ENCODE peak calls at places on chromosomes 1 and 21, in four cellular contexts. E is fibroblast of lung, X is mammary epithelial cell, L is HCT116. V is an unnamed sample.

GRCh38 chr1:940121-941026 is 16.7 kb downstream of the SAMD11 start:
- DNase-seq in E (peak; percentile 77), X (no peak), L (no peak), V (peak; percentile 99)

GRCh38 chr21:45047257-45047656 is 27.1 kb upstream of the ADARB1 start:
- DNase-seq in E (no peak), X (no peak), L (no peak), V (no peak)

GRCh38 chr1:169115891-169116585 is 9.5 kb downstream of the ATP1B1 start:
- DNase-seq in E (peak; percentile 70), X (peak; percentile 90), L (no peak), V (no peak)

GRCh38 chr1:158021721-158022120 is 28.3 kb downstream of the KIRREL1 start:
- DNase-seq in E (no peak), X (no peak), L (no peak), V (no peak)

GRCh38 chr1:178599745-178600144 is 86.8 kb downstream of the TEX35 start:
- DNase-seq in E (no peak), X (no peak), L (no peak), V (no peak)

GRCh38 chr21:38955495-38955894 is 149.8 kb downstream of the ETS2 start:
- DNase-seq in E (peak; percentile 75), X (peak; percentile 87), L (no peak), V (no peak)

GRCh38 chr1:205441716-205442050 is 14.2 kb downstream of the BLACAT1 start:
- DNase-seq in E (no peak), X (no peak), L (no peak), V (peak; percentile 47)

GRCh38 chr1:175887981-175888428 is 144.6 kb upstream of the TNR start:
- DNase-seq in E (peak; percentile 17), X (peak; percentile 11), L (peak; percentile 21), V (peak; percentile 96)

GRCh38 chr1:9696793-9697192 is 45.3 kb downstream of the PIK3CD start:
- DNase-seq in E (no peak), X (no peak), L (no peak), V (no peak)

GRCh38 chr1:17119744-17120482 is 662 bp upstream of the PADI2 start:
- DNase-seq in E (no peak), X (no peak), L (no peak), V (peak; percentile 87)

GRCh38 chr1:227901906-227902640 is 45.7 kb downstream of the WNT9A start:
- DNase-seq in E (peak; percentile 45), X (peak; percentile 47), L (peak; percentile 37), V (no peak)

GRCh38 chr1:151003175-151003574 is 3.5 kb downstream of the MINDY1 start:
- DNase-seq in E (no peak), X (no peak), L (no peak), V (no peak)

GRCh38 chr1:23592209-23592905 is 33.1 kb upstream of the ID3 start:
- DNase-seq in E (no peak), X (peak; percentile 86), L (no peak), V (no peak)

GRCh38 chr1:8813016-8813763 is 4.2 kb downstream of the RERE start:
- DNase-seq in E (peak; percentile 76), X (peak; percentile 24), L (no peak), V (peak; percentile 62)

GRCh38 chr1:22418852-22419480 is 32.7 kb upstream of the ZBTB40 start:
- DNase-seq in E (peak; percentile 69), X (no peak), L (no peak), V (peak; percentile 75)

GRCh38 chr1:119394085-119394484 is 20.9 kb upstream of the HSD3B2 start:
- DNase-seq in E (no peak), X (no peak), L (no peak), V (no peak)

GRCh38 chr1:119396982-119397381 is 18.0 kb upstream of the HSD3B2 start:
- DNase-seq in E (no peak), X (no peak), L (no peak), V (no peak)
- H3K79me2 ChIP-seq in E (no peaks in the 10 kb centered on the region), X (no peaks in the 10 kb centered on the region), L (no peaks in the 10 kb centered on the region), V (no peaks in the 10 kb centered on the region)

GRCh38 chr1:39199593-39199992 is 4.9 kb upstream of the MACF1 start:
- DNase-seq in E (no peak), X (no peak), L (no peak), V (no peak)

GRCh38 chr1:39194398-39195051 is 10.0 kb upstream of the MACF1 start:
- DNase-seq in E (no peak), X (no peak), L (no peak), V (no peak)

GRCh38 chr1:39195166-39196111 is 9.1 kb upstream of the MACF1 start:
- DNase-seq in E (peak; percentile 87), X (no peak), L (no peak), V (peak; percentile 25)

GRCh38 chr1:39196244-39197215 is 8.0 kb upstream of the MACF1 start:
- DNase-seq in E (peak; percentile 79), X (peak; percentile 76), L (no peak), V (peak; percentile 27)
- H3K4me3 ChIP-seq in E (no peak overlapping the region), X (no peak overlapping the region), L (no peak overlapping the region), V (no peak overlapping the region)

GRCh38 chr1:159853417-159853816 is 9.0 kb downstream of the VSIG8 start:
- DNase-seq in E (peak; percentile 75), X (no peak), L (no peak), V (no peak)
- H3K4me2 ChIP-seq in E (peak overlapping the region; percentile 90), X (peak overlapping the region; percentile 95), L (peak overlapping the region; percentile 96), V (peak overlapping the region; percentile 84)

GRCh38 chr1:162726539-162726938 is 64.0 kb upstream of the HSD17B7 start:
- DNase-seq in E (no peak), X (no peak), L (no peak), V (no peak)
- H3K79me2 ChIP-seq in E (peaks cover 49% of the 10 kb centered on the region), X (no peaks in the 10 kb centered on the region), L (no peaks in the 10 kb centered on the region), V (peaks cover 66% of the 10 kb centered on the region)

DNA sequence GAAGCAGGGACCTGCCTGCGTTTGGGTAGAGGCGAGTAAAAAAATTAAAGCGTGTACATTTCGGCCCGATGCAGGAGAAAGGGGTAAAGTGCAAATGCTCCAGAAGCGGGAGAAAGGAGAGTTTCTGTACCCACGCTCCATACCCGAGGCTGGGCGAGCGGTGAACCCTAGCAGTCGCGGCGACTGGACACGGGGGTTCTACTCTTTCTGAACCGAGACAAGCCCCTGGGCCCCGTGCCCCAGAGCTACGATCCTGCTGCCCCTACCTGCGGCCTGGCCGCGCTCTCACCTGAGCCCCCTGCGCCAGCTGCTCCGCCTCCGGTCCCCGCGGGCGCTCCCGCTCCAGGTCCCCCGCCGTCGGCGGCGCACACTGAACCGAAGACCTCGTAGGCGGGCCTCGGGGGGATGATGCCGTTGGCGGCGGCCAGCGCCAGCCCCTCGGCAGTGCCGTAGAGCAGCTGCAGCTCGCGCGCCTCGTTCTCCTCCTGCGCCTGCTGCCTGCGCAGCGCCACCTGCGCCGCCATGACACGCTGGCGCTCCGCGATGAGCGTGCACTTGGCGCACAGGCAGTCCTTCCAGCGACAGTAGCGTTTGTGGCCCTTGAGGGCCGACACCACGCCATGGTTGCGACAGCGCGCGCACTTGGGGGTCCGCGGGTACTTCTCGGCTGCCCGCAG is 2.4 kb downstream of the DMRTA2 start:
- DNase-seq in E (no peak), X (no peak), L (no peak), V (peak; percentile 90)
- H3K4me3 ChIP-seq in E (no peak overlapping the region), X (no peak overlapping the region), L (no peak overlapping the region), V (no peak overlapping the region)

DNA sequence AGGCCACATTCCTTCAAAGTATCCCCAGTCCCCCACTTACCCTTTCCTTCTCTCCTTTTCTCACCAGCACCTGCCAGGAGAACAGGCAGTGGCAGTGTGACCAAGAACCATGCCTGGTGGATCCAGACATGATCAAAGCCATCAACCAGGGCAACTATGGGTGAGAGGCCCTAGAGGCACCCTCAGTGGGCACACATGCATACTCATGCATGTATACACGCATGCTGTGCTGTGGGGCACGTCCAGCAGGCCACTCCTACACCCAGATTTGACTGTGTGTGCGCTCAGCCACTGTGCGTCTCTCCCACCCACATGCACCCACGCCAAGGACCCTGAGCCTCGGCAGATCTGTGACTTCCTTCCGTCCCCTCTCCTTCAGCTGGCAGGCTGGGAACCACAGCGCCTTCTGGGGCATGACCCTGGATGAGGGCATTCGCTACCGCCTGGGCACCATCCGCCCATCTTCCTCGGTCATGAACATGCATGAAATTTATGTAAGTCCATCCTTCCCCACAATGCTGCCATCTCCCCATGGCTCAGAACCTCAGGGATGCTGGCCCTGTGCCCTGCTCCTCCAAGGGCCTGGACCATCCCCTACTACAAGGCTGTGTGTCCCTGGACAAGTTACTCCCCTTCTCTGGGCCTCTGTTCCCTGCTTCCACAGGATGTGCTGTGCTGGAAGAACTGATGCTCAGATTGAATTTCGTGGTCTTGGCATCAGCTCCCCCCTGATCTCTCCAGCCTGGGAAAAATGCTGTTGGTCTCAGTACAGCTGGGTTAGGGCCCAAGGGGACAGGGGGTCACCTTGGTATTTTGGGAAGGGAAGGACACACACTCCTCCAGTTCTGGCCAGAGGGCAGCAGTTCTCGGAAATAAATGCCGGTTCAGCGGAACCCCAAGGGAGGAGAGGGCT is 7.0 kb downstream of the TINAGL1 start:
- DNase-seq in E (no peak), X (no peak), L (no peak), V (peak; percentile 76)
- H3K4me2 ChIP-seq in E (no peak overlapping the region), X (no peak overlapping the region), L (peak overlapping the region; percentile 12), V (peak overlapping the region; percentile 2)

GRCh38 chr21:46648539-46648938 is 13.1 kb downstream of the PRMT2 start:
- DNase-seq in E (no peak), X (no peak), L (no peak), V (no peak)
- H3K79me2 ChIP-seq in E (peaks cover 32% of the 10 kb centered on the region), X (peaks cover 49% of the 10 kb centered on the region), L (peaks cover 3% of the 10 kb centered on the region), V (peaks cover 66% of the 10 kb centered on the region)

GRCh38 chr1:84603941-84604830 is 29.9 kb upstream of the CTBS start:
- DNase-seq in E (peak; percentile 90), X (peak; percentile 96), L (peak; percentile 73), V (peak; percentile 77)
- H3K4me3 ChIP-seq in E (no peak overlapping the region), X (peak overlapping the region; percentile 20), L (peak overlapping the region; percentile 52), V (peak overlapping the region; percentile 72)

DNA sequence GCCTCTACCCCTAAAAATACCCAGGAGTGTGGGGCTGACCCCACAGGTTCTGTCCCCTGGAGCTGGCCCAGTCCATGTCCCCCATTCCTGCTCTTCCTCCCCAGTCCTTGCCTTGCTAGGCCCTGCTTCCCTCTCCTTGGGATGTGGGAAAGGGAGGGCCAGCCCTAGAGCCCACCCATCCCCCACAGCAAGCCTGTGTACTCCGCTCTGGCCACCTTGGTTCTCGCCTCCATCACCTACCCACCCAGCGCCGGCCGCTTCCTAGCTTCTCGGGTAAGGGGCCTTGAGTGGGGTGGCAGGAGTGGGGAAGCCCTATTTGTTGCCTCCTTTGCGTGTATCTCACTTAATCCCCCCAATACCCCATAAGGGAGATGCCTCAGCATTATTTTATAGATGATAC is 6.7 kb downstream of the CLCNKB start:
- DNase-seq in E (no peak), X (no peak), L (no peak), V (peak; percentile 73)
- H3K4me2 ChIP-seq in E (no peak overlapping the region), X (no peak overlapping the region), L (no peak overlapping the region), V (no peak overlapping the region)

DNA sequence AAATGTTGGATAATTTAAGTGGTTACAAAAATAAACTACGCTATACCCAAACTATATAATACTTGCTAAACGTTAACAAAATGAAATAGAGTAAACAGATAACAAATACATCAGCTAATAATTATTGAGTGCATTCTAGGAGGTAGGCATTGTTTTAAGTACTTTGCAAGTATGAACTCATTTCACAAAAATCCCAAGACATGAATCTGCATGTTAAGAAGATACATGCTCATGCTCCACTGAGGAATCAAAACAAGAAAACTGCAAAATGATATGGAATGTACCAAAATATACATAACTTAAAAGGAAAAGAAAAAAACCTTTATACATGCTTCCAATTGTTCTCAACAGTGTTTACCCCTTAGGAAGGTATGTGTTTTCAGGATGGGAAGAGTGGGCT is 2.5 kb downstream of the FRRS1 start:
- DNase-seq in E (peak; percentile 30), X (peak; percentile 60), L (no peak), V (no peak)
- H3K79me2 ChIP-seq in E (no peaks in the 10 kb centered on the region), X (peaks cover 48% of the 10 kb centered on the region), L (peaks cover 36% of the 10 kb centered on the region), V (no peaks in the 10 kb centered on the region)

V was measured in osteoblast.